ENCODE peak calls at places on chromosomes 12 and 14, in six cellular contexts. I is CD14-positive monocyte, L is heart left ventricle, S is BJ, P is AG09319, M is foreskin fibroblast. Q is an unnamed sample.

GRCh38 chr12:26740991-26741390 is 92.0 kb downstream of the ITPR2 start:
- DNase-seq in I (no peak), L (no peak), S (no peak), P (no peak), M (no peak), Q (no peak)

GRCh38 chr14:89221109-89221508 is 195.9 kb downstream of the FOXN3 start:
- DNase-seq in I (no peak), L (no peak), S (no peak), P (peak; percentile 52), M (peak; percentile 30), Q (peak; percentile 22)

GRCh38 chr12:51822261-51822616 is 26.3 kb downstream of the FIGNL2 start:
- DNase-seq in I (no peak), L (no peak), S (no peak), P (no peak), M (no peak), Q (no peak)

GRCh38 chr12:128026696-128027574 is 240.0 kb upstream of the TMEM132C start:
- DNase-seq in I (no peak), L (no peak), S (no peak), P (no peak), M (no peak), Q (no peak)

GRCh38 chr14:95233702-95234241 is 76.4 kb upstream of the DICER1 start:
- DNase-seq in I (peak; percentile 50), L (peak; percentile 72), S (no peak), P (no peak), M (no peak), Q (no peak)

GRCh38 chr12:86249856-86250255 is 6.3 kb downstream of the MGAT4C start:
- DNase-seq in I (no peak), L (no peak), S (no peak), P (no peak), M (no peak), Q (no peak)

GRCh38 chr12:51320695-51321320 is 3.2 kb downstream of the BIN2 start:
- DNase-seq in I (no peak), L (no peak), S (no peak), P (peak; percentile 47), M (no peak), Q (peak; percentile 63)

GRCh38 chr12:28484157-28484556 is 293.9 kb downstream of the CCDC91 start:
- DNase-seq in I (no peak), L (no peak), S (no peak), P (no peak), M (no peak), Q (no peak)

GRCh38 chr12:29155079-29155478 is 6.0 kb downstream of the FAR2 start:
- DNase-seq in I (no peak), L (no peak), S (no peak), P (no peak), M (no peak), Q (no peak)

GRCh38 chr12:93751864-93752610 is 74.9 kb downstream of the CRADD start:
- DNase-seq in I (no peak), L (no peak), S (peak; percentile 89), P (peak; percentile 60), M (peak; percentile 58), Q (peak; percentile 33)

GRCh38 chr14:87944987-87945604 is 47.9 kb downstream of the GALC start:
- DNase-seq in I (no peak), L (no peak), S (peak; percentile 9), P (peak; percentile 34), M (peak; percentile 23), Q (no peak)

GRCh38 chr14:65356327-65356836 is 56.1 kb upstream of the FUT8 start:
- DNase-seq in I (no peak), L (no peak), S (peak; percentile 48), P (no peak), M (peak; percentile 80), Q (peak; percentile 72)

GRCh38 chr12:53752192-53752601 is 418 bp upstream of the CISTR start:
- DNase-seq in I (no peak), L (no peak), S (no peak), P (no peak), M (no peak), Q (no peak)

GRCh38 chr12:12819752-12820311 is 6.7 kb downstream of the DDX47 start:
- DNase-seq in I (no peak), L (no peak), S (peak; percentile 97), P (peak; percentile 64), M (peak; percentile 97), Q (peak; percentile 87)

GRCh38 chr14:104867371-104868059 is 2.4 kb downstream of the CEP170B start:
- DNase-seq in I (no peak), L (no peak), S (no peak), P (no peak), M (no peak), Q (no peak)

GRCh38 chr14:20697273-20698017 is 8.9 kb downstream of the ANG start:
- DNase-seq in I (peak; percentile 66), L (peak; percentile 51), S (no peak), P (no peak), M (peak; percentile 65), Q (peak; percentile 30)

GRCh38 chr12:63978519-63978918 is 134.0 kb downstream of the SRGAP1 start:
- DNase-seq in I (no peak), L (no peak), S (peak; percentile 55), P (no peak), M (peak; percentile 66), Q (peak; percentile 38)

GRCh38 chr12:14260011-14260993 is 105.2 kb upstream of the ATF7IP start:
- DNase-seq in I (peak; percentile 83), L (peak; percentile 94), S (peak; percentile 69), P (peak; percentile 83), M (peak; percentile 89), Q (peak; percentile 89)

GRCh38 chr12:124757329-124757728 is 106.3 kb downstream of the SCARB1 start:
- DNase-seq in I (no peak), L (no peak), S (no peak), P (no peak), M (no peak), Q (no peak)

GRCh38 chr12:124754949-124755800 is 108.5 kb downstream of the SCARB1 start:
- DNase-seq in I (peak; percentile 82), L (peak; percentile 93), S (peak; percentile 88), P (no peak), M (peak; percentile 97), Q (peak; percentile 79)

GRCh38 chr12:52865090-52865944 is 16.5 kb upstream of the KRT78 start:
- DNase-seq in I (no peak), L (peak; percentile 61), S (no peak), P (no peak), M (peak; percentile 50), Q (no peak)

GRCh38 chr12:67047634-67048033 is 221.5 kb upstream of the CAND1 start:
- DNase-seq in I (no peak), L (no peak), S (no peak), P (no peak), M (no peak), Q (no peak)

GRCh38 chr12:57772429-57773322 is at the start of gene EEF1AKMT3:
- DNase-seq in I (no peak), L (peak; percentile 74), S (no peak), P (no peak), M (peak; percentile 51), Q (no peak)

GRCh38 chr14:104085032-104085888 is at the start of gene ASPG:
- DNase-seq in I (no peak), L (peak; percentile 73), S (no peak), P (no peak), M (no peak), Q (no peak)

GRCh38 chr12:41345071-41345470 is 157.0 kb downstream of the PDZRN4 start:
- DNase-seq in I (no peak), L (no peak), S (no peak), P (no peak), M (no peak), Q (no peak)

GRCh38 chr12:25187781-25188180 is 7.2 kb downstream of the DNAI7 start:
- DNase-seq in I (no peak), L (no peak), S (peak; percentile 77), P (peak; percentile 75), M (peak; percentile 66), Q (peak; percentile 73)

GRCh38 chr12:56626691-56627090 is 3.4 kb downstream of the BAZ2A start:
- DNase-seq in I (no peak), L (no peak), S (no peak), P (no peak), M (no peak), Q (no peak)

GRCh38 chr14:99589651-99590530 is 14.1 kb downstream of the CCDC85C start:
- DNase-seq in I (no peak), L (no peak), S (no peak), P (no peak), M (no peak), Q (no peak)

GRCh38 chr12:49341777-49342065 is 4.7 kb upstream of the C1QL4 start:
- DNase-seq in I (peak; percentile 40), L (no peak), S (no peak), P (no peak), M (no peak), Q (no peak)

GRCh38 chr14:67472726-67473125 is 15.8 kb downstream of the TMEM229B start:
- DNase-seq in I (no peak), L (no peak), S (no peak), P (no peak), M (no peak), Q (no peak)

GRCh38 chr14:21913759-21914158 is 240.1 kb upstream of the OR4E1 start:
- DNase-seq in I (peak; percentile 47), L (peak; percentile 32), S (no peak), P (peak; percentile 3), M (no peak), Q (peak; percentile 25)
- TF ChIP-seq CTCF in I (peak; percentile 77), L (peak; percentile 53), S (peak; percentile 58), P (peak; percentile 47), M (peak; percentile 42), Q (peak; percentile 67)

DNA sequence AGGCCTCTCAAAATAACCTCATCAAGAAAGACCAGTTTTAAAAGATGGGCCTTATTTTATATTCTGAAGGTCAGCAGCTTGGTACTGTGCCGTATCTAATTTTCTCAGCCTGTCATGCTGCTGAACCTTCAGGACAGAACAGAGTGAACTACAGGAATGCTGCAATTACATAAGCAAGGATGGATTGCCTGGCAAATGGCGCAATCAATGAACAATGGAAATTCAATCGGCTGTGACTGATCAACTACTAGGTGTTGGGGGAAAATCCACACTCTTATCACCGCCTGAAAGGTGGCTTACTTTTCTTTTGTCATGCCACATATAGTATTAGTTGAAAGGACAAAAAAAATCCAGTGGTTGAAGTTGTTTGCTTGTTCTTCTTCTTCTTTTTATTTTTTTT is 8.5 kb downstream of the ACSS3 start:
- DNase-seq in I (no peak), L (no peak), S (no peak), P (no peak), M (no peak), Q (no peak)
- TF ChIP-seq CTCF in I (no peak), L (no peak), S (no peak), P (no peak), M (no peak), Q (no peak)

GRCh38 chr14:29089849-29090248 is 323.3 kb downstream of the FOXG1 start:
- DNase-seq in I (no peak), L (no peak), S (no peak), P (no peak), M (no peak), Q (no peak)

DNA sequence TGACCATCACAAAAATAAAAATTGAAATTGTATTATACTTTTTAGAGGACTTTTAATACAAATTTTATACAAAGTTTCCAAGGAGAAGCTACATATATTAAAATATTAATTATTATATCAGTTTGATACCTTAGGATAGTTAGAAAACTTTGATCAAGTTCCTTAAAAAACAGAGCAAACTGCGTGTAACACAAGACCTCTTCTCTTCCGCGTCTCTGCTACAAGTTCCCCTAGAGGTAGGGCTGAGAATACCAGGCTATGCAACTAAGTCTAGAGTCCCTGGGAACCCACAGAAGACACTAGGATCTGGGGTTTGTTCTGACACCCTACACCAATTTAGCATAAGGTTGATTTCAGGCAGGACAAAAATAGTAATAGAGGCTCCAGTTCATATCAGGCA is 319.0 kb downstream of the FOXG1 start:
- DNase-seq in I (no peak), L (no peak), S (no peak), P (no peak), M (no peak), Q (no peak)
- TF ChIP-seq CTCF in I (no peak), L (no peak), S (peak; percentile 60), P (peak; percentile 12), M (peak; percentile 40), Q (peak; percentile 59)

GRCh38 chr12:87848248-87848868 is 180.8 kb downstream of the C12orf50 start:
- DNase-seq in I (no peak), L (no peak), S (peak; percentile 2), P (peak; percentile 32), M (peak; percentile 21), Q (peak; percentile 41)
- TF ChIP-seq CTCF in I (peak; percentile 89), L (peak; percentile 84), S (peak; percentile 72), P (peak; percentile 67), M (peak; percentile 67), Q (peak; percentile 66)

Q was measured in HFF-Myc.